ENCODE peak calls at places on chromosomes 1 and 21, in five cellular contexts. B is lower lobe of right lung; A is mesenchymal stem cell; L is CD8-positive, alpha-beta memory T cell; C is stomach. O is an unnamed sample.
A peak's percentile ranks its signal among the peaks of the same experiment; 100 is the strongest.

GRCh38 chr21:37263827-37264226 is 3.3 kb downstream of the VPS26C start:
- DNase-seq in B (no peak), A (peak; percentile 36), L (no peak), C (no peak), O (no peak)

GRCh38 chr1:218377143-218377660 is 32.1 kb downstream of the TGFB2 start:
- DNase-seq in B (no peak), A (peak; percentile 97), L (peak; percentile 21), C (no peak), O (peak; percentile 100)

GRCh38 chr1:55103891-55104290 is 64.5 kb downstream of the PCSK9 start:
- DNase-seq in B (no peak), A (no peak), L (no peak), C (no peak), O (no peak)

GRCh38 chr1:41622402-41622801 is 137.9 kb upstream of the EDN2 start:
- DNase-seq in B (no peak), A (peak; percentile 46), L (no peak), C (no peak), O (peak; percentile 21)

GRCh38 chr1:106952766-106953165 is 103.7 kb upstream of the PRMT6 start:
- DNase-seq in B (no peak), A (no peak), L (no peak), C (no peak), O (peak; percentile 39)

GRCh38 chr1:222792744-222793143 is 22.1 kb upstream of the DISP1 start:
- DNase-seq in B (no peak), A (peak; percentile 26), L (peak; percentile 22), C (no peak), O (peak; percentile 74)

GRCh38 chr1:174112489-174113162 is 46.7 kb upstream of the RABGAP1L start:
- DNase-seq in B (no peak), A (no peak), L (no peak), C (no peak), O (no peak)

GRCh38 chr1:101207891-101208290 is 28.9 kb upstream of the S1PR1 start:
- DNase-seq in B (no peak), A (no peak), L (no peak), C (no peak), O (peak; percentile 30)

GRCh38 chr21:42731264-42732032 is 78.0 kb downstream of the PDE9A start:
- DNase-seq in B (no peak), A (peak; percentile 58), L (no peak), C (no peak), O (peak; percentile 99)

GRCh38 chr1:231808990-231809389 is 182.4 kb downstream of the DISC1 start:
- DNase-seq in B (no peak), A (peak; percentile 72), L (no peak), C (no peak), O (peak; percentile 95)

GRCh38 chr1:47477595-47478080 is 39.8 kb downstream of the FOXD2 start:
- DNase-seq in B (no peak), A (no peak), L (no peak), C (peak; percentile 71), O (peak; percentile 57)

GRCh38 chr21:15014220-15014619 is 50.6 kb downstream of the NRIP1 start:
- DNase-seq in B (no peak), A (no peak), L (no peak), C (no peak), O (no peak)

GRCh38 chr21:44294391-44295162 is 5.3 kb upstream of the PFKL start:
- DNase-seq in B (no peak), A (no peak), L (peak; percentile 43), C (peak; percentile 34), O (no peak)

GRCh38 chr1:39788758-39789570 is at the start of gene BMP8B:
- DNase-seq in B (peak; percentile 86), A (peak; percentile 11), L (peak; percentile 38), C (peak; percentile 73), O (peak; percentile 75)

GRCh38 chr1:95723346-95723745 is 489.3 kb downstream of the RWDD3 start:
- DNase-seq in B (no peak), A (no peak), L (no peak), C (no peak), O (peak; percentile 13)

GRCh38 chr21:40143822-40144525 is 276.7 kb downstream of the PCP4 start:
- DNase-seq in B (no peak), A (peak; percentile 2), L (no peak), C (peak; percentile 60), O (peak; percentile 71)

GRCh38 chr1:179058343-179059184 is 23.3 kb upstream of the TOR3A start:
- DNase-seq in B (no peak), A (no peak), L (no peak), C (no peak), O (peak; percentile 42)

GRCh38 chr1:26138974-26139558 is 19.8 kb upstream of the FAM110D start:
- DNase-seq in B (no peak), A (no peak), L (peak; percentile 31), C (no peak), O (no peak)

GRCh38 chr1:62247391-62248168 is 52.9 kb downstream of the L1TD1 start:
- DNase-seq in B (no peak), A (no peak), L (no peak), C (no peak), O (no peak)

GRCh38 chr1:55987491-55988255 is 591.7 kb downstream of the PLPP3 start:
- DNase-seq in B (no peak), A (no peak), L (no peak), C (no peak), O (no peak)

GRCh38 chr1:240104662-240105061 is 13.0 kb downstream of the FMN2 start:
- DNase-seq in B (no peak), A (no peak), L (no peak), C (no peak), O (peak; percentile 74)

GRCh38 chr1:2229032-2229920 is 1.2 kb downstream of the SKI start:
- DNase-seq in B (peak; percentile 84), A (peak; percentile 73), L (peak; percentile 53), C (peak; percentile 74), O (peak; percentile 70)

GRCh38 chr1:204359474-204360255 is at the start of gene PLEKHA6:
- DNase-seq in B (no peak), A (peak; percentile 68), L (no peak), C (no peak), O (no peak)

GRCh38 chr1:27785763-27786162 is 12.7 kb downstream of the STX12 start:
- DNase-seq in B (no peak), A (peak; percentile 18), L (no peak), C (peak; percentile 65), O (peak; percentile 39)

GRCh38 chr1:15703562-15703961 is 19.4 kb downstream of the PLEKHM2 start:
- DNase-seq in B (peak; percentile 61), A (peak; percentile 89), L (no peak), C (peak; percentile 60), O (no peak)

GRCh38 chr1:68805097-68805641 is 308.3 kb upstream of the DEPDC1 start:
- DNase-seq in B (no peak), A (no peak), L (no peak), C (no peak), O (no peak)

GRCh38 chr1:228465134-228465533 is 22.0 kb upstream of the RNF187 start:
- DNase-seq in B (no peak), A (no peak), L (no peak), C (no peak), O (no peak)
- H3K27ac ChIP-seq in B (no peak overlapping the region), A (no peak overlapping the region), L (no peak overlapping the region), C (peak overlapping the region; percentile 41), O (no peak overlapping the region)

DNA sequence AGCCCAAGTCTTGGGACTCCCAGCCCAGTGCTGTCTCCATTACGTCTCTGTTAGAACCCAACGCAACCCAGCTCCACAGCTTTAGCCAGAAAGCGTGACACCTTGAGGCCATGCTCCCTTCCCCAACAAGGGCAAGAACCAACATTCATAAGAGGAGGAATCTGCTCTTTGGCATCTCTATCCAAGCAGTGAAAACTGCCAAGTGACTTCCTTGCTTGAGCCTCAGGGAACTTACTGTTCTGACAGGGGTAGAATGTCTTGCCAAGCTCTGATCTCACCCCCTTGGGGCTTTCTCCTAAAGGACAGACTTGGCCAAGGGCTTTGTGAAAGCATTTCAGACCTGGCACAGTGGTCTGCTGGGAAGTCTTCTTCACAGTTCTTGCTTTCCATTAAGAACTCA is 56.6 kb downstream of the SYT6 start:
- DNase-seq in B (no peak), A (no peak), L (no peak), C (no peak), O (no peak)
- H3K27ac ChIP-seq in B (no peak overlapping the region), A (no peak overlapping the region), L (no peak overlapping the region), C (no peak overlapping the region), O (no peak overlapping the region)

DNA sequence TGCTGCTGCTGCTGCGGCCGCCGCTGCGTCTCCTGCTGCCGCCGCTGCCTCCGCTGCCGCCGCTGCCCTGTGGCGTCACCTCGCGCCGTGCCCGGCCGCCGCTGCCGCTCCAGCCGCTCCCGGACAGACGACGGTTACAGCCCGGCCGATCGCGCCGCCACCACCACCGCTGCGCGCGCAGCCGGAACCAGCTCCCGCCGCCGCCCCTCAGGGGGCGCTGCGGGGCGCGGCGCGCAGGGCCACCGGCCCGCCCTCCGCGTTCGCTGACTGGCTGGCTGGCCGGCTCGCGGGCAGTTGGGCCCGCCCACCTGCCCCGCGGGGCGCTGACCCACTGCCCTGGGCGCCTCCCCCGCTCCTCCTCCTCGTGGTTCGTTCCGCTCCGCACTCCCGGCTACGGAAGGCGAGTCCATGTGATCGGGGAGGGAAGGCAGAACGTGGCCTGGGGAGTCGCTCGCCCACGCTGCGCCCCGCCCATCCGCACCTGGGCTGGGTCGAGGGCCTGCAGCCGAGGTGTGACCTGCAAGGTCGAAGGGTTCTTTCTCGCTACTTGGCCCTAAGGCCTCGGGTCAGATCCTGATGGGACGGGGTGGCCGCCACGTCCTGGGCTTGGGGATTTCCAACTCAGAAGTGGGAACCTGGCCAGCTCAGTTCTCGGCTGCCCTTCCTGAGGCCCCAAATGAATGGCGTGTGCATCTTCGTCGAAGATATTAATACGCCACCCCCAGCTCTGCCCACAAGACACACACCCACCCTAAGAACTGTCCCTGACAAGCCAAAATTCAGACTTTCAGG is at the start of gene PTP4A2:
- DNase-seq in B (peak; percentile 97), A (peak; percentile 92), L (peak; percentile 83), C (peak; percentile 95), O (peak; percentile 95)
- H3K27ac ChIP-seq in B (peak within 1 kb of the TSS; percentile 89), A (peak within 1 kb of the TSS; percentile 70), L (peak within 1 kb of the TSS; percentile 77), C (peak within 1 kb of the TSS; percentile 93), O (peak within 1 kb of the TSS; percentile 98)

GRCh38 chr1:10674222-10674621 is 122.2 kb downstream of the CASZ1 start:
- DNase-seq in B (no peak), A (no peak), L (no peak), C (no peak), O (no peak)

GRCh38 chr1:10671551-10672375 is 124.7 kb downstream of the CASZ1 start:
- DNase-seq in B (no peak), A (no peak), L (no peak), C (no peak), O (no peak)

GRCh38 chr1:10671090-10671489 is 125.4 kb downstream of the CASZ1 start:
- DNase-seq in B (no peak), A (peak; percentile 46), L (no peak), C (no peak), O (no peak)

GRCh38 chr1:10673305-10673704 is 123.1 kb downstream of the CASZ1 start:
- DNase-seq in B (no peak), A (no peak), L (no peak), C (no peak), O (no peak)

DNA sequence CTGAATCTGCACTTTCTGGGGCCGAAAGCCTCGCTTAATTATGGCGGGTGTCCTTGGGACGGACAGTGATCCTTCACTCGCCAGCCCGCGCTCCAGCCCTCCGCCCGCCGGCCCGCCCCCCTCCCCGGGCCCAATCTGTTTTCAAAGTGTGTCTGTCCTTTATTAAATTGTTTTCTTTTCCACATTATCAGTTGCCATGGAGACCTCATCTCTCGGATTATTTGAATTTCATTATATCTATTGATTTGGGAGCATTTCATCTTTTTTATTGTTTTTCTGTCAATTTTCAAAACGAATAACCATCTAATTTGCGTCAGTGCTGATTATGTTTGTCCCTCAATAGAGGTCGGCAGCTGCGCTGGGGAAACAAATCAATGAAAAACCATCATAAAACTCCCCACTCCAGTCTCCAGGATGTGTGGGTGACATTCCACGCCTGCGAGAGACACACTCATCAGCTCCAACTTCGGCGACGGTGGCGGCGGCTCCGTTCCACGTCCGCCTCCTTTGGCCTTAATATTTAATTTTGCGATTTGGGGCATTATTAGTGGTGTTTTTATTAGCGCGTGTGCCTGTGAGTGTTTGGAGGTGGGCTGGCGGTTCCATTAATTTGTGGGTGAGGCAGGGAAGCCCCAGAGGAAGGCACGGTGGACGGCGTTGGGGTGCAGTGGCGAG is 123.9 kb downstream of the CASZ1 start:
- DNase-seq in B (no peak), A (no peak), L (no peak), C (no peak), O (no peak)
- H3K27ac ChIP-seq in B (peak overlapping the region; percentile 64), A (no peak overlapping the region), L (no peak overlapping the region), C (peak overlapping the region; percentile 96), O (no peak overlapping the region)